ENCODE peak calls at places on chromosome 19, in seven cellular contexts. One of them, this sample, is unnamed. For H3K27me3, the result is how much of the 10 kb centered on the place peaks cover.

GRCh38 chr19:8526345-8527062 is 12.5 kb upstream of the ZNF414 start:
- DNase-seq in HCT116: peak
- DNase-seq in astrocyte: peak
- DNase-seq in osteoblast: peak
- DNase-seq in AG04450: peak
- DNase-seq in neural progenitor cell: peak
- DNase-seq in dorsolateral prefrontal cortex: peak
- DNase-seq in this sample: peak

GRCh38 chr19:2315818-2316353 is 7.9 kb upstream of the LINGO3 start:
- DNase-seq in HCT116: no peak
- DNase-seq in astrocyte: no peak
- DNase-seq in osteoblast: peak
- DNase-seq in AG04450: no peak
- DNase-seq in neural progenitor cell: peak
- DNase-seq in dorsolateral prefrontal cortex: peak
- DNase-seq in this sample: no peak

GRCh38 chr19:38545596-38545995 is 72.2 kb downstream of the MAP4K1 start:
- DNase-seq in HCT116: no peak
- DNase-seq in astrocyte: no peak
- DNase-seq in osteoblast: no peak
- DNase-seq in AG04450: no peak
- DNase-seq in neural progenitor cell: no peak
- DNase-seq in dorsolateral prefrontal cortex: no peak
- DNase-seq in this sample: no peak

GRCh38 chr19:48718711-48719231 is 754 bp downstream of the MAMSTR start:
- DNase-seq in HCT116: no peak
- DNase-seq in astrocyte: no peak
- DNase-seq in osteoblast: peak
- DNase-seq in AG04450: no peak
- DNase-seq in neural progenitor cell: no peak
- DNase-seq in dorsolateral prefrontal cortex: no peak
- DNase-seq in this sample: no peak

GRCh38 chr19:13597625-13598024 is 91.3 kb upstream of the CACNA1A start:
- DNase-seq in HCT116: peak
- DNase-seq in astrocyte: peak
- DNase-seq in osteoblast: peak
- DNase-seq in AG04450: peak
- DNase-seq in neural progenitor cell: peak
- DNase-seq in dorsolateral prefrontal cortex: peak
- DNase-seq in this sample: no peak

GRCh38 chr19:12983561-12984142 is 11.6 kb upstream of the NFIX start:
- DNase-seq in HCT116: peak
- DNase-seq in astrocyte: peak
- DNase-seq in osteoblast: peak
- DNase-seq in AG04450: peak
- DNase-seq in neural progenitor cell: peak
- DNase-seq in dorsolateral prefrontal cortex: peak
- DNase-seq in this sample: no peak

GRCh38 chr19:12665646-12666304 is 767 bp downstream of the MAN2B1 start:
- DNase-seq in HCT116: no peak
- DNase-seq in astrocyte: no peak
- DNase-seq in osteoblast: peak
- DNase-seq in AG04450: no peak
- DNase-seq in neural progenitor cell: no peak
- DNase-seq in dorsolateral prefrontal cortex: no peak
- DNase-seq in this sample: no peak

GRCh38 chr19:11247391-11247790 is 8.0 kb downstream of the ANGPTL8 start:
- DNase-seq in HCT116: no peak
- DNase-seq in astrocyte: no peak
- DNase-seq in osteoblast: peak
- DNase-seq in AG04450: no peak
- DNase-seq in neural progenitor cell: no peak
- DNase-seq in dorsolateral prefrontal cortex: no peak
- DNase-seq in this sample: no peak

DNA sequence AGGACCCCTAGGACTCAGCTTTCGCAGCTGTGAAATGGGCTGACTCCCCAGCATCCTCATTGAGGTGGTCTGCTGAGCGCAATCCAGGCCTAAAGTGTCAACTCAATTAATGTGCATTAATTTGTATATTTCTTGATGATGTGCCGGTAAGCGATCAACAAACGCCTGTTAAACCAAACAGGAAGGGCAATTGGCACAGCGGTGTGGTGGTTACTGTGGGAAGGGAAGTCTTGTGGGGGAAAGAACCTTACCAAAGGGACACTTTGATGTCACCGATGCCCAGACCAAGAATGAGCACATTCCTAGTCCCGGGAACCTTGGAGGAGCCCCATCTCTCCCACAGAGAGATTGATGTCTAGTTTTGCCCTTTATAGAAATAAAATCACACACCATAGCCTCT is 1.6 kb downstream of the JAK3 start:
- DNase-seq in HCT116: no peak
- DNase-seq in astrocyte: no peak
- DNase-seq in osteoblast: peak
- DNase-seq in AG04450: no peak
- DNase-seq in neural progenitor cell: no peak
- DNase-seq in dorsolateral prefrontal cortex: no peak
- DNase-seq in this sample: no peak
- H3K4me3 ChIP-seq in HCT116: no peak
- H3K4me3 ChIP-seq in astrocyte: no peak
- H3K4me3 ChIP-seq in osteoblast: no peak
- H3K4me3 ChIP-seq in AG04450: no peak
- H3K4me3 ChIP-seq in neural progenitor cell: no peak
- H3K4me3 ChIP-seq in dorsolateral prefrontal cortex: no peak
- H3K4me3 ChIP-seq in this sample: no peak

GRCh38 chr19:51799311-51799997 is 4.5 kb downstream of the FPR3 start:
- DNase-seq in HCT116: no peak
- DNase-seq in astrocyte: peak
- DNase-seq in osteoblast: peak
- DNase-seq in AG04450: peak
- DNase-seq in neural progenitor cell: no peak
- DNase-seq in dorsolateral prefrontal cortex: peak
- DNase-seq in this sample: peak
- TF ChIP-seq CTCF in HCT116: no peak
- TF ChIP-seq CTCF in astrocyte: no peak
- TF ChIP-seq CTCF in osteoblast: peak
- TF ChIP-seq CTCF in AG04450: no peak
- TF ChIP-seq CTCF in neural progenitor cell: no peak
- TF ChIP-seq CTCF in dorsolateral prefrontal cortex: no peak
- TF ChIP-seq CTCF in this sample: peak

GRCh38 chr19:32041681-32042292 is 303.6 kb upstream of the ZNF507 start:
- DNase-seq in HCT116: no peak
- DNase-seq in astrocyte: no peak
- DNase-seq in osteoblast: no peak
- DNase-seq in AG04450: no peak
- DNase-seq in neural progenitor cell: peak
- DNase-seq in dorsolateral prefrontal cortex: peak
- DNase-seq in this sample: no peak
- H3K27me3 ChIP-seq in HCT116: under half
- H3K27me3 ChIP-seq in astrocyte: under half
- H3K27me3 ChIP-seq in osteoblast: under half
- H3K27me3 ChIP-seq in AG04450: under half
- H3K27me3 ChIP-seq in neural progenitor cell: under half
- H3K27me3 ChIP-seq in dorsolateral prefrontal cortex: under half
- H3K27me3 ChIP-seq in this sample: under half

DNA sequence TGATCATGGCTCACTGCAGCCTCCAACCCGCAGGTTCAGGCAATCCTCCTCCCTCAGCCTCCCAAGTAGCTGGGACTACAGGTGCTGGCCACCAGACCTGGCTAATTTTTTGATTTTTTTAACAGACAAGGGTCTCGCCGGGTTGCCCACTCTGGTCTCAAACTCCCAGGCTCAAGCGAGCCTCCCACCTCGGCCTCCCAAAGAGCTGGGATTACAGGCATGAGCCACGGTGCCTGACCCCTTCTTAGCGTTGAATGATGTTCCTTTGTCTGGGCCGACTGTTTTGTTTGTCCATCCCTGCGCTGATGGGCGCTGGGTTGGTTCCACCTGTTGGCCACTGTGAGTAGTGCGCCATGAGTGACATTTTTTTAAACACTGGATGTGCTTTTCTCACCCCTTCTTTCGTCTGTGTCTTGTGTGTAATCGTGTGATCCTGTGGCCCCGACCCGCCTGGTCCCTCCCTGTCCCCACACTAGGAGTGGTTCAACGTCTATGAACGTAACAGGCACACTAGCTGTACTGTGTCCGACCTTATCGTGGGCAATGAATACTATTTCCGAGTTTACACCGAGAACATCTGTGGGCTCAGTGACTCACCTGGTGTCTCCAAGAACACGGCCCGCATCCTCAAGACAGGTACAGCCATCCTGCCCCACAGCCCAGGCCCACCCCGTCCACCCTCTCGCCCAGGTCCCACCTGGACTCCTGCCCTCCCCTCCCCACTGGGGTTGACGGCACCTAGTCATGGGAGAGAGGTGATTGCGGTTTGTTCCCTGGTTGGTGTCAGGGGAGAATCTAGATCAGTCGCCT is 15.0 kb upstream of the EMC10 start:
- DNase-seq in HCT116: peak
- DNase-seq in astrocyte: peak
- DNase-seq in osteoblast: peak
- DNase-seq in AG04450: peak
- DNase-seq in neural progenitor cell: peak
- DNase-seq in dorsolateral prefrontal cortex: no peak
- DNase-seq in this sample: peak
- H3K4me3 ChIP-seq in HCT116: peak
- H3K4me3 ChIP-seq in astrocyte: no peak
- H3K4me3 ChIP-seq in osteoblast: no peak
- H3K4me3 ChIP-seq in AG04450: no peak
- H3K4me3 ChIP-seq in neural progenitor cell: no peak
- H3K4me3 ChIP-seq in dorsolateral prefrontal cortex: no peak
- H3K4me3 ChIP-seq in this sample: no peak